ENCODE peak calls at places on chromosomes 12 and 14, in five cellular contexts. N, M, D, Q and U are unnamed samples.

GRCh38 chr14:103073367-103073875 is 10.6 kb upstream of the LBHD2 start:
- DNase-seq in N (no peak), M (no peak), D (no peak), Q (no peak), U (peak; percentile 91)

GRCh38 chr14:24441904-24442239 is 704 bp downstream of the SDR39U1 start:
- DNase-seq in N (no peak), M (no peak), D (no peak), Q (peak; percentile 35), U (no peak)

GRCh38 chr14:21039585-21040369 is 2.4 kb upstream of the RNASE7 start:
- DNase-seq in N (peak; percentile 57), M (peak; percentile 46), D (peak; percentile 73), Q (peak; percentile 45), U (no peak)

GRCh38 chr14:68468437-68469207 is 324.2 kb downstream of the ZFP36L1 start:
- DNase-seq in N (no peak), M (peak; percentile 33), D (no peak), Q (no peak), U (peak; percentile 82)

GRCh38 chr12:19273482-19274330 is 144.2 kb downstream of the PLEKHA5 start:
- DNase-seq in N (peak; percentile 45), M (peak; percentile 96), D (peak; percentile 70), Q (peak; percentile 44), U (no peak)

GRCh38 chr12:57258977-57259970 is 8.3 kb upstream of the STAC3 start:
- DNase-seq in N (no peak), M (no peak), D (peak; percentile 54), Q (no peak), U (no peak)

GRCh38 chr12:128543971-128544370 is 277.0 kb downstream of the TMEM132C start:
- DNase-seq in N (no peak), M (no peak), D (no peak), Q (no peak), U (no peak)

GRCh38 chr12:104906695-104907094 is 51.4 kb downstream of the SLC41A2 start:
- DNase-seq in N (no peak), M (no peak), D (no peak), Q (no peak), U (no peak)

GRCh38 chr12:125443316-125443715 is 378.1 kb downstream of the AACS start:
- DNase-seq in N (no peak), M (no peak), D (no peak), Q (no peak), U (no peak)
- H3K27ac ChIP-seq in N (no peak overlapping the region), M (no peak overlapping the region), D (no peak overlapping the region), Q (no peak overlapping the region), U (no peak overlapping the region)

GRCh38 chr12:121466800-121467637 is 67.1 kb downstream of the RNF34 start:
- DNase-seq in N (peak; percentile 62), M (peak; percentile 87), D (peak; percentile 89), Q (peak; percentile 93), U (peak; percentile 94)
- TF ChIP-seq POLR2A in N (peak; percentile 31), M (peak; percentile 37), D (peak; percentile 31), Q (peak; percentile 12), U (no peak)

GRCh38 chr12:109154485-109155438 is 38.4 kb downstream of the ACACB start:
- DNase-seq in N (peak; percentile 76), M (peak; percentile 57), D (peak; percentile 87), Q (peak; percentile 87), U (peak; percentile 97)
- H3K27ac ChIP-seq in N (peak overlapping the region; percentile 62), M (no peak overlapping the region), D (peak overlapping the region; percentile 60), Q (peak overlapping the region; percentile 97), U (peak overlapping the region; percentile 90)

DNA sequence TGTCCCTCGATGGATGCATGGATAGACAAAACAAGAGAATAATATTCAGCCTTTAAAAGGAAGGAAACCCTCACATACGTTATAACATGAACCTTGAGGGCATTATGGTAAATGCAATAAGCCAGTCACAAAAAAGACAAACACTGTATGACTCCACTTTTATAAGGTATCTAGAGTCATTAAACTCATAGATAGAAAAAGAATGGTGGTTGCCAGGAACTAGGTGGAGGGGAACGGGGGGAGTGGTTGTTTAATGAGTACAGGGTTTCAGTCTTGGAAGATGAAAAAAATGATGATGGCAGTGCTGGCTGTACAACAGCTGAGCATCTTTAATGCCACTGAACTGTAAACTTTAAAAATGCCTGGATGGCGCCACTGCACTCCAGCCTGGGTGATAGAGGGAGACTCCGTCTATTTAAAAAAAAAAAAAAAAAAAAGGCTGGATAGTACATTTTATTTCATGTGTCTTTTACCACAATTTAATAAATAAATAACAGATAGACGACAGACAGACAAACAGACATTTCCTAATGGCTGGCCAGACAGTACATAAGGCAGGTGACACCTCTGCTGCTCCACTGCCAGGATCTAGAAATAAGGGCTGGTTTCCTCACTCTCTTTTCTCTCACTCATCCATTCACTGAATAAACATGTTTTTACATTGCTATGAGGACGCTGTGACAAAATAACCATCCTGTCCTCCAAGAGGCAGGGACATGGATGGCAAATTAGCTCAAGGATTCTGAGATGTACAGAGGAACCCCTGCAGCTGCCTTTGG is 118.8 kb downstream of the FOXN3 start:
- DNase-seq in N (no peak), M (no peak), D (no peak), Q (no peak), U (no peak)
- TF ChIP-seq POLR2A in N (no peak), M (no peak), D (no peak), Q (no peak), U (no peak)

DNA sequence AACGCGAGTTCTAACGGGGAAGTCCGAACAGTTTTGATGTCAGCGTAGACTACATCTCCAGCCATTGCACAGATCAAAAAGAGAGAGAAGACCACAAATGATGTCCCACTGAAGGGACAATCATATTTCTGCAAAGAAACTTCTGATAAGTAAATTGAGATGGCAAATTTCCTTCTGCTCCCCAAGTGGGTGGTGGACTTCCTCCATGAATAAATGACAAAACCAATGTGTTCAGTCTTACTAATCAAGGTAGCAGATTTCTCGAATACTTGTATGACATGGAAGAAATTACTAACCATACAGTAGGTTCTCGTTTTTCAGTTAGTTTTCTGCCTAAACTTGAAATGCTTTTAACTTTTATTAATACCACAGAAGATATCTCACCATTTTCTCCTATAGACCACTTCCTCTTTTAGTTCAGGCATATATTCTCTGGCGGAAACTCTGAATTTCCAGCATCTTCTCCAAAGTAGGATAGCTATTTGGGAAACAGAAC is at the start of gene CLECL1:
- DNase-seq in N (no peak), M (no peak), D (no peak), Q (no peak), U (no peak)
- H3K27ac ChIP-seq in N (no peak within 1 kb of the TSS), M (no peak within 1 kb of the TSS), D (no peak within 1 kb of the TSS), Q (peak within 1 kb of the TSS; percentile 53), U (no peak within 1 kb of the TSS)

DNA sequence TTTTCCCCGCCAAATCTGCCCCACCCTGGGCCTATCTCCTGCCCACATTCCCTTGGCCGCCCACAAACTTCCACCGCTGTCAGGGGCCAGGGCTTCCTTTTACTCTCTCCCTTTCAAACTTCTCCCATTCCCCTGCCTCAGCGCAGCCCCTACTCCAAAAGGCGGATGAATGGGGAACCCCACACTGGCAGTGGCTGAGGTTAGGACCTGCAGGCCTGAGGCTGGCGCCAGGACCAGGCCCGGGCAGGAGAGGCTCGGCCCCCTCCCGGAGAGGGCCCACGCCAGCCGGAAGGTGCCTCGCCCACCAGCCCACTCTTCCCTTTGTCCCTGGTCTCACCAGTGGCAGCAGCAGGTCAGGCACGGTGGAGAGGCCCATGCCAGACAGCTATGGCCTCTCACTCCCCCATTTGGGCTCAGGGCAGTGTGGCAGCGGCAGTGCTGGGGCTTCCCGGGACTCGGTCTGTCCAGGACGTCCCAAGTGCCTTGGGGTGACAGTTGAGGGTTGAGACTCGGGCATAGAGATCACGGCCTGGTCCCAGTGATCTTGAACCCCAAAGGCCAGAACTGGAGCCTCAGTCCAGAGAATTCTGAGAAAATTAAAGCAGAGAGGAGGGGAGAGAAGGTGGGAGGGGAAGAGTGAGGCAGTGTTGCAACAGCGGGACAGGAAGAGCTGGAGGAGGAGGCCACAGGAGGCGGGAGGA is at the start of gene TNFRSF1A:
- DNase-seq in N (peak; percentile 78), M (peak; percentile 70), D (peak; percentile 81), Q (peak; percentile 82), U (no peak)
- TF ChIP-seq POLR2A in N (peak; percentile 74), M (peak; percentile 47), D (peak; percentile 63), Q (peak; percentile 80), U (peak; percentile 32)